ENCODE peak calls at places on chromosome X, in eight cellular contexts. One of them, this sample, is unnamed.

GRCh38 chrX:136619889-136620505 is 28.0 kb upstream of the CD40LG start:
- DNase-seq in EL: no peak
- DNase-seq in hypothalamus: no peak
- DNase-seq in stimulated activated CD8-positive, alpha-beta memory T cell treated with anti-CD3 and anti-CD28 coated beads, Interleukin-7, amount 100 ng/mL, for 1 hour: no peak
- DNase-seq in sciatic nerve: no peak
- DNase-seq in RKO: no peak
- DNase-seq in HCT116: no peak
- DNase-seq in islet precursor cell: no peak
- DNase-seq in this sample: no peak

GRCh38 chrX:113274801-113275200 is 434.2 kb upstream of the AMOT start:
- DNase-seq in EL: no peak
- DNase-seq in hypothalamus: no peak
- DNase-seq in stimulated activated CD8-positive, alpha-beta memory T cell treated with anti-CD3 and anti-CD28 coated beads, Interleukin-7, amount 100 ng/mL, for 1 hour: no peak
- DNase-seq in sciatic nerve: no peak
- DNase-seq in RKO: no peak
- DNase-seq in HCT116: no peak
- DNase-seq in islet precursor cell: no peak
- DNase-seq in this sample: no peak

GRCh38 chrX:155070975-155071693 is at the start of the genes BRCC3, CMC4 and MTCP1:
- DNase-seq in EL: peak
- DNase-seq in hypothalamus: peak
- DNase-seq in stimulated activated CD8-positive, alpha-beta memory T cell treated with anti-CD3 and anti-CD28 coated beads, Interleukin-7, amount 100 ng/mL, for 1 hour: peak
- DNase-seq in sciatic nerve: peak
- DNase-seq in RKO: peak
- DNase-seq in HCT116: peak
- DNase-seq in islet precursor cell: peak
- DNase-seq in this sample: peak

GRCh38 chrX:9948406-9948805 is 18.8 kb upstream of the CLDN34 start:
- DNase-seq in EL: no peak
- DNase-seq in hypothalamus: no peak
- DNase-seq in stimulated activated CD8-positive, alpha-beta memory T cell treated with anti-CD3 and anti-CD28 coated beads, Interleukin-7, amount 100 ng/mL, for 1 hour: no peak
- DNase-seq in sciatic nerve: no peak
- DNase-seq in RKO: no peak
- DNase-seq in HCT116: no peak
- DNase-seq in islet precursor cell: no peak
- DNase-seq in this sample: no peak

GRCh38 chrX:128769511-128769910 is 717.3 kb upstream of the ACTRT1 start:
- DNase-seq in EL: no peak
- DNase-seq in hypothalamus: no peak
- DNase-seq in stimulated activated CD8-positive, alpha-beta memory T cell treated with anti-CD3 and anti-CD28 coated beads, Interleukin-7, amount 100 ng/mL, for 1 hour: no peak
- DNase-seq in sciatic nerve: no peak
- DNase-seq in RKO: peak
- DNase-seq in HCT116: no peak
- DNase-seq in islet precursor cell: no peak
- DNase-seq in this sample: no peak

GRCh38 chrX:140602140-140602539 is 97.3 kb upstream of the SOX3 start:
- DNase-seq in EL: no peak
- DNase-seq in hypothalamus: no peak
- DNase-seq in stimulated activated CD8-positive, alpha-beta memory T cell treated with anti-CD3 and anti-CD28 coated beads, Interleukin-7, amount 100 ng/mL, for 1 hour: no peak
- DNase-seq in sciatic nerve: no peak
- DNase-seq in RKO: no peak
- DNase-seq in HCT116: no peak
- DNase-seq in islet precursor cell: no peak
- DNase-seq in this sample: no peak

GRCh38 chrX:12058087-12058486 is 80.2 kb upstream of the FRMPD4 start:
- DNase-seq in EL: no peak
- DNase-seq in hypothalamus: no peak
- DNase-seq in stimulated activated CD8-positive, alpha-beta memory T cell treated with anti-CD3 and anti-CD28 coated beads, Interleukin-7, amount 100 ng/mL, for 1 hour: no peak
- DNase-seq in sciatic nerve: no peak
- DNase-seq in RKO: no peak
- DNase-seq in HCT116: no peak
- DNase-seq in islet precursor cell: no peak
- DNase-seq in this sample: no peak

GRCh38 chrX:47608130-47608810 is 11.4 kb downstream of the SYN1 start:
- DNase-seq in EL: no peak
- DNase-seq in hypothalamus: no peak
- DNase-seq in stimulated activated CD8-positive, alpha-beta memory T cell treated with anti-CD3 and anti-CD28 coated beads, Interleukin-7, amount 100 ng/mL, for 1 hour: no peak
- DNase-seq in sciatic nerve: no peak
- DNase-seq in RKO: no peak
- DNase-seq in HCT116: no peak
- DNase-seq in islet precursor cell: no peak
- DNase-seq in this sample: no peak

GRCh38 chrX:21740329-21741274 is 17.3 kb downstream of the SMPX start:
- DNase-seq in EL: no peak
- DNase-seq in hypothalamus: no peak
- DNase-seq in stimulated activated CD8-positive, alpha-beta memory T cell treated with anti-CD3 and anti-CD28 coated beads, Interleukin-7, amount 100 ng/mL, for 1 hour: no peak
- DNase-seq in sciatic nerve: peak
- DNase-seq in RKO: no peak
- DNase-seq in HCT116: no peak
- DNase-seq in islet precursor cell: no peak
- DNase-seq in this sample: no peak

GRCh38 chrX:20529301-20529700 is 262.6 kb upstream of the RPS6KA3 start:
- DNase-seq in EL: no peak
- DNase-seq in hypothalamus: no peak
- DNase-seq in stimulated activated CD8-positive, alpha-beta memory T cell treated with anti-CD3 and anti-CD28 coated beads, Interleukin-7, amount 100 ng/mL, for 1 hour: no peak
- DNase-seq in sciatic nerve: no peak
- DNase-seq in RKO: no peak
- DNase-seq in HCT116: no peak
- DNase-seq in islet precursor cell: no peak
- DNase-seq in this sample: no peak

GRCh38 chrX:133401539-133401938 is 13.8 kb downstream of the GPC4 start:
- DNase-seq in EL: no peak
- DNase-seq in hypothalamus: no peak
- DNase-seq in stimulated activated CD8-positive, alpha-beta memory T cell treated with anti-CD3 and anti-CD28 coated beads, Interleukin-7, amount 100 ng/mL, for 1 hour: no peak
- DNase-seq in sciatic nerve: no peak
- DNase-seq in RKO: no peak
- DNase-seq in HCT116: no peak
- DNase-seq in islet precursor cell: no peak
- DNase-seq in this sample: no peak

GRCh38 chrX:118534716-118535493 is 39.3 kb downstream of the DOCK11 start:
- DNase-seq in EL: no peak
- DNase-seq in hypothalamus: no peak
- DNase-seq in stimulated activated CD8-positive, alpha-beta memory T cell treated with anti-CD3 and anti-CD28 coated beads, Interleukin-7, amount 100 ng/mL, for 1 hour: no peak
- DNase-seq in sciatic nerve: no peak
- DNase-seq in RKO: no peak
- DNase-seq in HCT116: no peak
- DNase-seq in islet precursor cell: no peak
- DNase-seq in this sample: no peak

GRCh38 chrX:107970073-107970472 is 12.1 kb downstream of the TEX13B start:
- DNase-seq in EL: no peak
- DNase-seq in hypothalamus: no peak
- DNase-seq in stimulated activated CD8-positive, alpha-beta memory T cell treated with anti-CD3 and anti-CD28 coated beads, Interleukin-7, amount 100 ng/mL, for 1 hour: no peak
- DNase-seq in sciatic nerve: no peak
- DNase-seq in RKO: no peak
- DNase-seq in HCT116: no peak
- DNase-seq in islet precursor cell: no peak
- DNase-seq in this sample: no peak

GRCh38 chrX:23334871-23335599 is 386 bp downstream of the PTCHD1 start:
- DNase-seq in EL: no peak
- DNase-seq in hypothalamus: no peak
- DNase-seq in stimulated activated CD8-positive, alpha-beta memory T cell treated with anti-CD3 and anti-CD28 coated beads, Interleukin-7, amount 100 ng/mL, for 1 hour: no peak
- DNase-seq in sciatic nerve: no peak
- DNase-seq in RKO: no peak
- DNase-seq in HCT116: no peak
- DNase-seq in islet precursor cell: peak
- DNase-seq in this sample: no peak

GRCh38 chrX:22800360-22800759 is 199.4 kb upstream of the DDX53 start:
- DNase-seq in EL: peak
- DNase-seq in hypothalamus: no peak
- DNase-seq in stimulated activated CD8-positive, alpha-beta memory T cell treated with anti-CD3 and anti-CD28 coated beads, Interleukin-7, amount 100 ng/mL, for 1 hour: no peak
- DNase-seq in sciatic nerve: no peak
- DNase-seq in RKO: peak
- DNase-seq in HCT116: no peak
- DNase-seq in islet precursor cell: peak
- DNase-seq in this sample: peak

GRCh38 chrX:1582686-1583437 is 8.5 kb upstream of the AKAP17A start:
- DNase-seq in EL: peak
- DNase-seq in hypothalamus: no peak
- DNase-seq in stimulated activated CD8-positive, alpha-beta memory T cell treated with anti-CD3 and anti-CD28 coated beads, Interleukin-7, amount 100 ng/mL, for 1 hour: no peak
- DNase-seq in sciatic nerve: no peak
- DNase-seq in RKO: peak
- DNase-seq in HCT116: peak
- DNase-seq in islet precursor cell: peak
- DNase-seq in this sample: peak

GRCh38 chrX:130118396-130118795 is 8.1 kb upstream of the ELF4 start:
- DNase-seq in EL: peak
- DNase-seq in hypothalamus: no peak
- DNase-seq in stimulated activated CD8-positive, alpha-beta memory T cell treated with anti-CD3 and anti-CD28 coated beads, Interleukin-7, amount 100 ng/mL, for 1 hour: no peak
- DNase-seq in sciatic nerve: no peak
- DNase-seq in RKO: no peak
- DNase-seq in HCT116: no peak
- DNase-seq in islet precursor cell: no peak
- DNase-seq in this sample: peak

GRCh38 chrX:13357925-13358324 is 38.1 kb upstream of the ATXN3L start:
- DNase-seq in EL: no peak
- DNase-seq in hypothalamus: no peak
- DNase-seq in stimulated activated CD8-positive, alpha-beta memory T cell treated with anti-CD3 and anti-CD28 coated beads, Interleukin-7, amount 100 ng/mL, for 1 hour: no peak
- DNase-seq in sciatic nerve: no peak
- DNase-seq in RKO: no peak
- DNase-seq in HCT116: no peak
- DNase-seq in islet precursor cell: peak
- DNase-seq in this sample: no peak

GRCh38 chrX:45697591-45697990 is 496.9 kb upstream of the DIPK2B start:
- DNase-seq in EL: peak
- DNase-seq in hypothalamus: no peak
- DNase-seq in stimulated activated CD8-positive, alpha-beta memory T cell treated with anti-CD3 and anti-CD28 coated beads, Interleukin-7, amount 100 ng/mL, for 1 hour: no peak
- DNase-seq in sciatic nerve: no peak
- DNase-seq in RKO: peak
- DNase-seq in HCT116: no peak
- DNase-seq in islet precursor cell: no peak
- DNase-seq in this sample: peak

GRCh38 chrX:80578518-80579105 is 158.4 kb downstream of the TENT5D start:
- DNase-seq in EL: peak
- DNase-seq in hypothalamus: no peak
- DNase-seq in stimulated activated CD8-positive, alpha-beta memory T cell treated with anti-CD3 and anti-CD28 coated beads, Interleukin-7, amount 100 ng/mL, for 1 hour: no peak
- DNase-seq in sciatic nerve: no peak
- DNase-seq in RKO: peak
- DNase-seq in HCT116: peak
- DNase-seq in islet precursor cell: no peak
- DNase-seq in this sample: peak

GRCh38 chrX:140091276-140091886 is 126.1 kb upstream of the CXorf66 start:
- DNase-seq in EL: no peak
- DNase-seq in hypothalamus: no peak
- DNase-seq in stimulated activated CD8-positive, alpha-beta memory T cell treated with anti-CD3 and anti-CD28 coated beads, Interleukin-7, amount 100 ng/mL, for 1 hour: no peak
- DNase-seq in sciatic nerve: no peak
- DNase-seq in RKO: no peak
- DNase-seq in HCT116: no peak
- DNase-seq in islet precursor cell: peak
- DNase-seq in this sample: no peak

GRCh38 chrX:137915466-137915865 is 349.5 kb downstream of the ZIC3 start:
- DNase-seq in EL: no peak
- DNase-seq in hypothalamus: no peak
- DNase-seq in stimulated activated CD8-positive, alpha-beta memory T cell treated with anti-CD3 and anti-CD28 coated beads, Interleukin-7, amount 100 ng/mL, for 1 hour: no peak
- DNase-seq in sciatic nerve: no peak
- DNase-seq in RKO: no peak
- DNase-seq in HCT116: no peak
- DNase-seq in islet precursor cell: no peak
- DNase-seq in this sample: no peak

GRCh38 chrX:41558531-41558930 is 111.4 kb downstream of the NYX start:
- DNase-seq in EL: peak
- DNase-seq in hypothalamus: no peak
- DNase-seq in stimulated activated CD8-positive, alpha-beta memory T cell treated with anti-CD3 and anti-CD28 coated beads, Interleukin-7, amount 100 ng/mL, for 1 hour: no peak
- DNase-seq in sciatic nerve: no peak
- DNase-seq in RKO: peak
- DNase-seq in HCT116: no peak
- DNase-seq in islet precursor cell: no peak
- DNase-seq in this sample: peak

GRCh38 chrX:8897259-8897658 is 96.1 kb upstream of the FAM9A start:
- DNase-seq in EL: peak
- DNase-seq in hypothalamus: no peak
- DNase-seq in stimulated activated CD8-positive, alpha-beta memory T cell treated with anti-CD3 and anti-CD28 coated beads, Interleukin-7, amount 100 ng/mL, for 1 hour: no peak
- DNase-seq in sciatic nerve: no peak
- DNase-seq in RKO: no peak
- DNase-seq in HCT116: no peak
- DNase-seq in islet precursor cell: no peak
- DNase-seq in this sample: peak